ENCODE peak calls at places on chromosomes 3 and 15, in nine cellular contexts. L is progenitor cell of endocrine pancreas; D is cardiac fibroblast; U is HFFc6; F is HCT116; E is endothelial cell; N is CD4-positive, alpha-beta T cell; Z is PC-9; K is hepatocyte. T is an unnamed sample.

GRCh38 chr3:53239800-53240199 is 16.0 kb downstream of the TKT start:
- DNase-seq in L (no peak), D (no peak), U (no peak), F (no peak), E (no peak), N (no peak), Z (no peak), K (no peak), T (no peak)

GRCh38 chr3:49916686-49917085 is 12.9 kb downstream of the MON1A start:
- DNase-seq in L (no peak), D (peak; percentile 52), U (peak; percentile 36), F (no peak), E (no peak), N (no peak), Z (no peak), K (no peak), T (no peak)

GRCh38 chr15:34470892-34471291 is 33.3 kb upstream of the GOLGA8A start:
- DNase-seq in L (no peak), D (no peak), U (no peak), F (no peak), E (no peak), N (no peak), Z (no peak), K (no peak), T (no peak)

GRCh38 chr3:185822221-185822956 is 2.5 kb downstream of the IGF2BP2 start:
- DNase-seq in L (no peak), D (peak; percentile 64), U (peak; percentile 79), F (no peak), E (no peak), N (no peak), Z (no peak), K (no peak), T (no peak)

GRCh38 chr15:95486224-95486623 is 844.3 kb upstream of the NR2F2 start:
- DNase-seq in L (no peak), D (peak; percentile 60), U (no peak), F (no peak), E (no peak), N (no peak), Z (no peak), K (no peak), T (no peak)

GRCh38 chr3:106068795-106069194 is 200.0 kb upstream of the CBLB start:
- DNase-seq in L (no peak), D (peak; percentile 67), U (no peak), F (no peak), E (no peak), N (no peak), Z (no peak), K (no peak), T (no peak)

GRCh38 chr3:71290301-71290700 is 293.2 kb downstream of the FOXP1 start:
- DNase-seq in L (no peak), D (no peak), U (no peak), F (no peak), E (no peak), N (no peak), Z (no peak), K (no peak), T (no peak)

GRCh38 chr3:169404491-169404890 is 259.0 kb downstream of the MECOM start:
- DNase-seq in L (no peak), D (peak; percentile 14), U (no peak), F (no peak), E (no peak), N (no peak), Z (no peak), K (no peak), T (no peak)

GRCh38 chr15:63985221-63986184 is 60.8 kb downstream of the DAPK2 start:
- DNase-seq in L (no peak), D (no peak), U (no peak), F (no peak), E (no peak), N (no peak), Z (no peak), K (no peak), T (no peak)

GRCh38 chr3:160780246-160780645 is 24.2 kb downstream of the PPM1L start:
- DNase-seq in L (no peak), D (no peak), U (no peak), F (no peak), E (no peak), N (no peak), Z (no peak), K (no peak), T (no peak)

GRCh38 chr3:123872621-123873020 is 11.5 kb downstream of the MYLK start:
- DNase-seq in L (no peak), D (no peak), U (no peak), F (no peak), E (no peak), N (no peak), Z (no peak), K (no peak), T (no peak)

GRCh38 chr3:80733522-80734176 is 965.9 kb upstream of the ROBO1 start:
- DNase-seq in L (peak; percentile 27), D (peak; percentile 92), U (no peak), F (no peak), E (peak; percentile 56), N (no peak), Z (peak; percentile 77), K (peak; percentile 82), T (no peak)

DNA sequence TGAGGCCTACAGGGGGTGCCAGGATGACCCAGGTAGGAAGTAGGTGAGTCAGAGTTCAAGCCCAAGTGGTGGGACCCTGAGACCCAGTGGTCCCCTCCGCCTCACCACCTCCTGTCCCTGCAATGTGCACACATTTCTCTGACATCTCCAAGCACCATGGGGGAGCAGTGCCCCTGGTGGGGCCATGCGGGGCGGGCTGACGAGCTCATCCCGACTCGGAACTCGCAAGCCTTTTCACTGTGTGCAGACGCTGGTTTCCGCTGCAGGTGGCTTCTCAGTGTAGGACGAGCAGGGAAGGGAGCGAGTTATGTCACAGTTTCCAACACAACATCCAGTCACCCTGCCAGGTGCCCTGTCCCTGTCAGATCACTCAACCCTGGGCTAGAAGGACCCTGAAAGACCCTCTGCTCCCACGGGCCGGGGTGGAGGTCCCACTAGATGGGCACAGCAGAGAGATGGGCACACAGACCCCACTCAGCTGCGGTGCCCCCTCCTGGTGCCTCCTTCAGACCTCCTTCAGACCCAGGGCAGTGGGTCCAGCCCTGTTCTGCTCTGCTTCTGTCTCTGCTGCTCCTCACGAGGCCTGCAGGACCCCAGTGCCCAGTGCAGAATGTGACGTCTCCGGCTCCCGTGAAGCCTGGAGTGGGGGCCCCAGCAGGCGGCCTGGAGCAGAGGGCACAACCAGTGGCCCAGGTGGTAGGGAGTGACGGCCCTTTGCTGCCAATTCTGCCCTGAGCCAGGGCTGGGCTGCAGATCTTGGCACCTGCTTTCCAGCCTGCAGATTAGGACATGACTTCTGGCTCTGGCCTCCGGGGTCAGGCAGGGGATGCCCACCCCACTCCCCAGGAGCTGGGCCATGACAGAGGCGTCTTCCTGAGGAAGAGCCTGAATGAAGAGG is 102.0 kb upstream of the RPL32 start:
- DNase-seq in L (no peak), D (no peak), U (no peak), F (no peak), E (no peak), N (no peak), Z (no peak), K (no peak), T (no peak)
- TF ChIP-seq CTCF in L (no peak), D (no peak), U (peak; percentile 11), F (no peak), E (no peak), N (no peak), Z (no peak), K (no peak), T (no peak)

DNA sequence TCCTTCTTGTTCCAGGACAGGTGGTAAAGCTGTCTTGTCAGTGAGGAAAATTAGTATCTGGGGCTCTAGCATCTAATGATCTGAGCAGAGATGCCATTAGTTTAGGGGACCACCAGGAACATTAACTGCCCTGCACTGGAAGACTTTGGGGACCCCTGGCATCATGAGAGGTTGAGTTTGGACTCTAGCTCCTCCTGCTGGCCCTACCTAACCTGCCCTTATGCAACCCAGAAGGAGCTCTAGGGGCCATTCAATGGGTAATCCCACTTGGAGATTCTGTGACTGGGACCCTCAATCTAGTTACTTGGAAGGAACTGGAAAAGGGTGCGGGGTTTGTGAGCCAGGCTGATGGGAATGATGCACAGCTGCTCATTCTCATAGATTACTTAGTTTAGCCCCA is 451.0 kb downstream of the EPHB1 start:
- DNase-seq in L (no peak), D (no peak), U (no peak), F (no peak), E (no peak), N (no peak), Z (no peak), K (no peak), T (no peak)
- TF ChIP-seq CTCF in L (no peak), D (no peak), U (no peak), F (no peak), E (no peak), N (no peak), Z (no peak), K (no peak), T (no peak)

GRCh38 chr15:69749797-69750196 is 297.2 kb downstream of the RPLP1 start:
- DNase-seq in L (no peak), D (no peak), U (no peak), F (peak; percentile 13), E (no peak), N (no peak), Z (no peak), K (no peak), T (no peak)
- TF ChIP-seq CTCF in L (no peak), D (peak; percentile 22), U (peak; percentile 60), F (peak; percentile 50), E (no peak), N (peak; percentile 56), Z (peak; percentile 50), K (peak; percentile 4), T (peak; percentile 23)

GRCh38 chr15:57740048-57740447 is 33.5 kb downstream of the POLR2M start:
- DNase-seq in L (no peak), D (no peak), U (no peak), F (no peak), E (no peak), N (no peak), Z (no peak), K (no peak), T (no peak)

GRCh38 chr15:57741089-57741488 is 34.6 kb downstream of the POLR2M start:
- DNase-seq in L (no peak), D (no peak), U (no peak), F (no peak), E (no peak), N (no peak), Z (no peak), K (no peak), T (no peak)

GRCh38 chr15:57746752-57747151 is 40.2 kb downstream of the POLR2M start:
- DNase-seq in L (no peak), D (no peak), U (no peak), F (no peak), E (no peak), N (no peak), Z (no peak), K (no peak), T (no peak)

GRCh38 chr15:57747206-57747605 is 40.7 kb downstream of the POLR2M start:
- DNase-seq in L (no peak), D (no peak), U (no peak), F (no peak), E (no peak), N (no peak), Z (no peak), K (no peak), T (no peak)

DNA sequence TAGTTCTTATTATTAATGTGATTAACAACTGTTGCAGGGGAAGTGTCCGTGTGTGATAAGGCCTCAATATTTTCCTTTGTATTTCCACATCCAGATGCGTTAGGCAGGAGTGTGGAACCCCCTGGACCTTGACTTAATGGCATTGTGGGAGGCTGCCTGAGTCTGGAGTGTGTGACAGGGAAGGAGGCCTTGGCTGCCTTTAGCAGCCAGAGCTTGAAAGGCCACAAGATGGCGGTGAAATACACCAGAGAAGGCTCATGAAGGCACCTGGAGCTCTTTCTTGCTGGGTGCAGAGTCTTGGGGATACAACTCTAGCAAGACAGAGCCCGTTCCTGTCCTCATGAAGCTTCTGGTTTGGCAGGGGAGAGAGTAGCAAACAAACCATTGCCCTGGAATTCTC is 36.9 kb downstream of the POLR2M start:
- DNase-seq in L (no peak), D (no peak), U (no peak), F (no peak), E (no peak), N (no peak), Z (no peak), K (no peak), T (no peak)
- TF ChIP-seq CTCF in L (no peak), D (no peak), U (peak; percentile 49), F (peak; percentile 21), E (no peak), N (no peak), Z (no peak), K (peak; percentile 19), T (peak; percentile 27)

T was measured in type B pancreatic cell.